ENCODE peak calls at places on chromosome 19, in six cellular contexts. N is adrenal gland; G is ELR; R is stimulated activated CD4-positive, alpha-beta T cell treated with anti-CD3 and anti-CD28 coated beads, Interleukin-1b, Interleukin-23, amount 100 ng/mL, for 1 hour; B is lung microvascular endothelial cell; X is thoracic aorta. W is an unnamed sample.

GRCh38 chr19:9936151-9937000 is at the start of gene OLFM2:
- DNase-seq in X (no peak), N (no peak), R (no peak), B (no peak), G (no peak), W (no peak)

GRCh38 chr19:46791944-46792343 is 3.5 kb upstream of the SLC1A5 start:
- DNase-seq in R (no peak), B (peak; percentile 9), G (peak; percentile 75), X (no peak), N (no peak), W (no peak)

GRCh38 chr19:10339380-10339960 is at the start of gene ICAM3:
- DNase-seq in X (no peak), R (peak; percentile 14), N (no peak), B (no peak), G (no peak), W (no peak)

GRCh38 chr19:12792048-12792852 is 964 bp downstream of the JUNB start:
- DNase-seq in R (no peak), N (peak; percentile 91), G (peak; percentile 79), B (peak; percentile 63), X (no peak), W (no peak)

GRCh38 chr19:53549354-53549753 is 11.4 kb downstream of the ZNF331 start:
- DNase-seq in X (no peak), R (no peak), B (peak; percentile 4), G (peak; percentile 4), N (no peak), W (no peak)

GRCh38 chr19:15114153-15114540 is 6.9 kb downstream of the SYDE1 start:
- DNase-seq in N (no peak), B (peak; percentile 42), R (no peak), G (peak; percentile 63), X (no peak), W (no peak)

GRCh38 chr19:7909471-7910067 is 5.1 kb upstream of the TGFBR3L start:
- DNase-seq in B (no peak), N (no peak), G (no peak), X (no peak), R (no peak), W (no peak)

GRCh38 chr19:613732-614567 is 19.4 kb downstream of the POLRMT start:
- DNase-seq in N (no peak), X (no peak), G (no peak), B (no peak), R (no peak), W (no peak)

GRCh38 chr19:11535792-11536595 is 2.7 kb upstream of the CNN1 start:
- DNase-seq in X (peak; percentile 56), B (peak; percentile 91), N (peak; percentile 96), R (peak; percentile 73), G (peak; percentile 90), W (no peak)

GRCh38 chr19:18456974-18457373 is 19.0 kb upstream of the ISYNA1 start:
- DNase-seq in G (no peak), R (no peak), B (no peak), X (no peak), N (peak; percentile 87), W (no peak)

GRCh38 chr19:17749912-17750317 is 1.4 kb upstream of the FCHO1 start:
- DNase-seq in B (no peak), X (no peak), G (no peak), N (no peak), R (no peak), W (no peak)

GRCh38 chr19:42098781-42099180 is 22.8 kb downstream of the ZNF574 start:
- DNase-seq in B (no peak), G (no peak), X (no peak), N (no peak), R (no peak), W (no peak)

GRCh38 chr19:48997972-48998371 is 4.3 kb downstream of the RUVBL2 start:
- DNase-seq in G (peak; percentile 83), R (no peak), X (no peak), B (peak; percentile 66), N (no peak), W (no peak)

GRCh38 chr19:15303105-15303780 is 29.1 kb downstream of the BRD4 start:
- DNase-seq in N (no peak), R (no peak), G (no peak), X (no peak), B (no peak), W (no peak)

GRCh38 chr19:27775395-27775794 is 1437.6 kb downstream of the UQCRFS1 start:
- DNase-seq in X (no peak), B (no peak), G (peak; percentile 3), R (no peak), N (no peak), W (no peak)

GRCh38 chr19:35710784-35711723 is 6.7 kb downstream of the ZBTB32 start:
- DNase-seq in B (no peak), N (no peak), G (peak; percentile 46), R (no peak), X (no peak), W (no peak)

GRCh38 chr19:3950871-3951861 is 18.3 kb downstream of the NMRK2 start:
- DNase-seq in B (no peak), N (no peak), G (no peak), X (no peak), R (no peak), W (no peak)

GRCh38 chr19:18392417-18392816 is 5.0 kb downstream of the LRRC25 start:
- DNase-seq in G (no peak), B (peak; percentile 51), N (no peak), X (no peak), R (no peak), W (no peak)